ENCODE peak calls at places on chromosomes 3 and 15, in ten cellular contexts. S, G, J, R, Z, M, H, A, K and N are unnamed samples.

GRCh38 chr3:113560845-113561623 is 28.7 kb downstream of the SIDT1 start:
- DNase-seq in S (peak; percentile 69), G (no peak), J (no peak), R (no peak), Z (no peak), M (peak; percentile 35), H (no peak), A (no peak), K (no peak), N (no peak)

GRCh38 chr15:39685367-39685766 is 97.3 kb downstream of the FSIP1 start:
- DNase-seq in S (no peak), G (no peak), J (no peak), R (no peak), Z (no peak), M (no peak), H (no peak), A (no peak), K (no peak), N (no peak)

GRCh38 chr15:66703540-66703941 is 1.5 kb downstream of the SMAD6 start:
- DNase-seq in S (peak; percentile 38), G (no peak), J (no peak), R (no peak), Z (peak; percentile 48), M (peak; percentile 26), H (no peak), A (peak; percentile 52), K (no peak), N (peak; percentile 64)

GRCh38 chr15:31214158-31214863 is 112.3 kb upstream of the KLF13 start:
- DNase-seq in S (no peak), G (no peak), J (no peak), R (no peak), Z (no peak), M (no peak), H (no peak), A (no peak), K (no peak), N (no peak)

GRCh38 chr3:95048564-95048963 is 985.7 kb downstream of the NSUN3 start:
- DNase-seq in S (peak; percentile 3), G (no peak), J (no peak), R (no peak), Z (no peak), M (no peak), H (no peak), A (no peak), K (no peak), N (no peak)

GRCh38 chr15:31215490-31216209 is 111.0 kb upstream of the KLF13 start:
- DNase-seq in S (peak; percentile 35), G (peak; percentile 73), J (no peak), R (peak; percentile 78), Z (peak; percentile 76), M (peak; percentile 62), H (peak; percentile 59), A (peak; percentile 76), K (peak; percentile 79), N (peak; percentile 57)

GRCh38 chr3:133872781-133873180 is 22.9 kb downstream of the RAB6B start:
- DNase-seq in S (no peak), G (no peak), J (no peak), R (no peak), Z (no peak), M (no peak), H (no peak), A (no peak), K (no peak), N (no peak)

GRCh38 chr3:120022729-120023128 is 71.5 kb downstream of the GSK3B start:
- DNase-seq in S (peak; percentile 34), G (no peak), J (no peak), R (no peak), Z (no peak), M (no peak), H (no peak), A (no peak), K (no peak), N (no peak)

GRCh38 chr3:71099997-71100719 is 483.4 kb downstream of the FOXP1 start:
- DNase-seq in S (no peak), G (no peak), J (no peak), R (no peak), Z (no peak), M (no peak), H (no peak), A (no peak), K (no peak), N (no peak)

GRCh38 chr15:63605816-63606215 is 8.6 kb downstream of the FBXL22 start:
- DNase-seq in S (no peak), G (no peak), J (no peak), R (no peak), Z (no peak), M (no peak), H (no peak), A (no peak), K (no peak), N (no peak)

GRCh38 chr15:49343546-49343945 is 79.5 kb upstream of the FGF7 start:
- DNase-seq in S (no peak), G (no peak), J (no peak), R (no peak), Z (no peak), M (no peak), H (no peak), A (no peak), K (no peak), N (no peak)

GRCh38 chr15:67025719-67026118 is 39.7 kb upstream of the SMAD3 start:
- DNase-seq in S (peak; percentile 91), G (no peak), J (no peak), R (no peak), Z (no peak), M (peak; percentile 70), H (peak; percentile 35), A (peak; percentile 61), K (no peak), N (no peak)

GRCh38 chr15:90465140-90465929 is 64.4 kb upstream of the CRTC3 start:
- DNase-seq in S (peak; percentile 83), G (no peak), J (no peak), R (no peak), Z (no peak), M (peak; percentile 26), H (no peak), A (no peak), K (no peak), N (no peak)

GRCh38 chr3:39446444-39446843 is 21.0 kb upstream of the MOBP start:
- DNase-seq in S (no peak), G (no peak), J (no peak), R (no peak), Z (no peak), M (no peak), H (no peak), A (no peak), K (no peak), N (no peak)

GRCh38 chr3:14290631-14291385 is 111.6 kb upstream of the SLC6A6 start:
- DNase-seq in S (peak; percentile 10), G (no peak), J (no peak), R (no peak), Z (no peak), M (no peak), H (no peak), A (no peak), K (no peak), N (peak; percentile 63)

GRCh38 chr3:154791611-154792010 is 288.5 kb upstream of the MME start:
- DNase-seq in S (no peak), G (no peak), J (no peak), R (no peak), Z (no peak), M (no peak), H (no peak), A (no peak), K (no peak), N (no peak)

GRCh38 chr15:82936966-82937647 is 15.4 kb downstream of the HOMER2 start:
- DNase-seq in S (peak; percentile 62), G (no peak), J (no peak), R (no peak), Z (no peak), M (peak; percentile 93), H (no peak), A (no peak), K (no peak), N (no peak)

GRCh38 chr15:62985768-62986167 is 56.8 kb upstream of the TPM1 start:
- DNase-seq in S (peak; percentile 97), G (no peak), J (no peak), R (no peak), Z (no peak), M (no peak), H (no peak), A (no peak), K (no peak), N (no peak)

GRCh38 chr15:54082836-54083492 is 104.7 kb downstream of the UNC13C start:
- DNase-seq in S (no peak), G (peak; percentile 12), J (no peak), R (peak; percentile 4), Z (peak; percentile 3), M (peak; percentile 14), H (no peak), A (no peak), K (no peak), N (peak; percentile 43)

GRCh38 chr3:122466701-122467240 is 48.0 kb downstream of the KPNA1 start:
- DNase-seq in S (no peak), G (no peak), J (no peak), R (no peak), Z (no peak), M (no peak), H (no peak), A (no peak), K (no peak), N (no peak)

GRCh38 chr3:30586091-30586805 is 20.2 kb upstream of the TGFBR2 start:
- DNase-seq in S (no peak), G (no peak), J (no peak), R (no peak), Z (no peak), M (peak; percentile 58), H (no peak), A (no peak), K (no peak), N (no peak)

GRCh38 chr15:51382787-51383186 is 41.3 kb downstream of the GLDN start:
- DNase-seq in S (peak; percentile 47), G (peak; percentile 53), J (peak; percentile 27), R (no peak), Z (no peak), M (peak; percentile 60), H (peak; percentile 36), A (peak; percentile 36), K (peak; percentile 50), N (peak; percentile 67)